ENCODE peak calls at places on chromosome 19, in five cellular contexts. Y is PC-3; O is neural progenitor cell; S is CD8-positive, alpha-beta memory T cell; N is psoas muscle. W is an unnamed sample.

GRCh38 chr19:50679177-50680125 is 30.2 kb downstream of the C19orf81 start:
- DNase-seq in O (peak), Y (peak), S (peak), N (peak), W (peak)

GRCh38 chr19:47427241-47428176 is 8.2 kb upstream of the MEIS3 start:
- DNase-seq in N (no peak), S (peak), Y (peak), O (peak), W (no peak)

GRCh38 chr19:57664269-57665127 is 4.2 kb upstream of the ZSCAN4 start:
- DNase-seq in S (no peak), N (peak), O (peak), Y (peak), W (peak)

GRCh38 chr19:58338825-58339558 is 12.2 kb downstream of the ZSCAN22 start:
- DNase-seq in O (peak), Y (peak), N (no peak), S (no peak), W (peak)

GRCh38 chr19:43595605-43595998 is 332 bp downstream of the IRGQ start:
- DNase-seq in O (peak), S (no peak), Y (no peak), N (no peak), W (no peak)

GRCh38 chr19:40314646-40315045 is 29.5 kb upstream of the AKT2 start:
- DNase-seq in Y (peak), O (no peak), N (no peak), S (no peak), W (no peak)

GRCh38 chr19:50808856-50809255 is 14.7 kb downstream of the KLK1 start:
- DNase-seq in N (no peak), Y (no peak), S (no peak), O (no peak), W (no peak)

GRCh38 chr19:41350735-41351338 is 2.9 kb downstream of the TGFB1 start:
- DNase-seq in Y (no peak), N (no peak), S (no peak), O (no peak), W (no peak)

GRCh38 chr19:799076-799881 is 2.0 kb downstream of the PTBP1 start:
- DNase-seq in N (no peak), O (peak), Y (peak), S (no peak), W (no peak)

GRCh38 chr19:30686252-30686762 is 314.1 kb downstream of the ZNF536 start:
- DNase-seq in N (no peak), Y (no peak), S (no peak), O (no peak), W (no peak)

GRCh38 chr19:43699506-43700367 is 16.1 kb upstream of the IRGC start:
- DNase-seq in N (peak), S (no peak), Y (no peak), O (peak), W (no peak)

GRCh38 chr19:35120492-35120891 is 4.9 kb downstream of the FXYD3 start:
- DNase-seq in Y (peak), S (no peak), O (no peak), N (no peak), W (no peak)

GRCh38 chr19:409006-409514 is at the start of gene C2CD4C:
- DNase-seq in Y (no peak), S (no peak), N (peak), O (peak), W (peak)

GRCh38 chr19:49638360-49638759 is 1.6 kb downstream of the RRAS start:
- DNase-seq in O (peak), S (no peak), N (no peak), Y (no peak), W (no peak)
- H3K27ac ChIP-seq in O (no peak), S (peak), N (peak), Y (peak), W (peak)

DNA sequence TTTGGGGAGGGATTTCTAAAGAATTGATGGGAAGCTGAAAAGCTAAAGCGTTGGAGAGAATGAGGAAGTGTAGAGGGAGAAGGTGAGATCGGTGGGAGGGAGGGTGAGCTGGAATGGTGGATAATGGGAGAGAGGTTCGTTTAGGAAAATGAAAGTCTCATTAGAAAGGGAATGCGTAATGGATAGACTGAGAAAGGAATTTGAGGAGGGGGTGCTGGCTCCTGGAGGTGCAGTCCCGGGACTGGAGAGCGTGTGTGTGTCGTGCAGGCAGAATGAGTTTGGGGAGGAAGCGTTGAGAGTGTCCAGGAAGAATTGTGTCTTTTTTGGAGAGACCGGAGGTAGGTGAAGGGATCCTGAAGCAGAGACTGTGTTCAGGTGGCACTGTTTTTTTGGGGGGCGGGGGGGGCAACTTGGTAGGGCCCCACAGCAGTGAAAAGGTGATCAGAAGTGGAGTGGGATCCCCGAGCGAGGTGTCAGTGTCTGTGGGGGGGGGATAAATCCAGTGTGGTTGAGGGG is 1.4 kb downstream of the ACTN4 start:
- DNase-seq in S (no peak), Y (no peak), N (no peak), O (peak), W (no peak)
- H3K27ac ChIP-seq in S (peak), Y (peak), N (peak), O (no peak), W (peak)

GRCh38 chr19:14435320-14436050 is 2.4 kb downstream of the PKN1 start:
- DNase-seq in O (no peak), S (no peak), N (no peak), Y (no peak), W (no peak)

GRCh38 chr19:14432817-14433453 is at the start of gene PKN1:
- DNase-seq in O (peak), S (peak), N (peak), Y (peak), W (peak)

GRCh38 chr19:14434543-14435319 is 1.6 kb downstream of the PKN1 start:
- DNase-seq in S (peak), Y (peak), N (peak), O (no peak), W (no peak)

GRCh38 chr19:14433454-14434156 is 499 bp downstream of the PKN1 start:
- DNase-seq in O (peak), S (peak), N (no peak), Y (peak), W (no peak)

DNA sequence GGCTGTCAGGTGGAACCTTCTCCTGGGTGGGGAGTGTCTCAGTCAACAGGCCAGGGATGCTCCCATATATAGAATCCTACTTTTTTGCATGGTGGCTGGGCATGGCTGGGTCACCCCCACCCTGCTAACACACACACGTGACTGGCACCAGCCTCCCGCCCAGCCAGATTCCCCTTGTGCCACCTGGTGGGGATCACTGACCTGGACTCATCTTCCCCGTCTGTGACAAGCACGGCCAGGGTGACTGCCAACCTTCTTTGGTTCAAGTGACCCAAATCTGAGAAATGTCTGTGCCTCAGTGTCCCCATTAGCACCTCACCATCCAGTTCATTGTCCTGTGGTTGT is 1.0 kb downstream of the PKN1 start:
- DNase-seq in O (no peak), Y (peak), S (peak), N (no peak), W (no peak)
- H3K27ac ChIP-seq in O (no peak), Y (peak), S (peak), N (peak), W (peak)

GRCh38 chr19:55659822-55660221 is 5.0 kb downstream of the U2AF2 start:
- DNase-seq in S (no peak), O (no peak), N (peak), Y (no peak), W (no peak)
- H3K27ac ChIP-seq in S (no peak), O (no peak), N (no peak), Y (no peak), W (no peak)

GRCh38 chr19:12872255-12872654 is 9.0 kb downstream of the DNASE2 start:
- DNase-seq in N (no peak), O (no peak), Y (peak), S (no peak), W (no peak)

GRCh38 chr19:12875086-12875485 is 6.2 kb downstream of the DNASE2 start:
- DNase-seq in O (no peak), Y (no peak), S (no peak), N (no peak), W (no peak)

GRCh38 chr19:12873891-12874745 is 7.1 kb downstream of the DNASE2 start:
- DNase-seq in Y (no peak), O (no peak), N (no peak), S (no peak), W (no peak)

GRCh38 chr19:12871681-12872080 is 9.6 kb downstream of the DNASE2 start:
- DNase-seq in N (no peak), O (no peak), Y (no peak), S (no peak), W (no peak)

GRCh38 chr19:12872941-12873890 is 8.0 kb downstream of the DNASE2 start:
- DNase-seq in Y (peak), O (peak), S (peak), N (peak), W (peak)
- H3K27ac ChIP-seq in Y (no peak), O (no peak), S (no peak), N (no peak), W (no peak)

DNA sequence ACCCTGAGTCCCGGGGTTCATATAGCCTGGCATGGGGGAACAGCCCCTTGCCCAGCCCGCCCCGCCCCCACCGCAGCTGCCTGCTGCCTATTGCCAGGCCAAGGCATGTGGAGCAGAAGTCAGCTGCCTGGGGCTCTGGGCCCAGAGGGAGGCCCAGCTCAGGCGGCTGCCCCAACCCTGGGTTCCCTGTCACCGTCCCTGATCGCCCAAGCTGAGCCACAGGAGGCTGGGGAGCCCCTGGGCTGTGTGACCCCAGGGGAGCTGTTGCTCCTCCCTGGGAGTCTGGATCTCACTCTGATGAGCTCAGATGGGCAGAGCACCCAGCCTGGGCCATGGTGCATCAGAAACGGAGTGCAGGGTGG is 1.4 kb downstream of the PLIN4 start:
- DNase-seq in S (no peak), O (no peak), Y (no peak), N (peak), W (no peak)
- H3K27ac ChIP-seq in S (no peak), O (no peak), Y (no peak), N (peak), W (peak)

DNA sequence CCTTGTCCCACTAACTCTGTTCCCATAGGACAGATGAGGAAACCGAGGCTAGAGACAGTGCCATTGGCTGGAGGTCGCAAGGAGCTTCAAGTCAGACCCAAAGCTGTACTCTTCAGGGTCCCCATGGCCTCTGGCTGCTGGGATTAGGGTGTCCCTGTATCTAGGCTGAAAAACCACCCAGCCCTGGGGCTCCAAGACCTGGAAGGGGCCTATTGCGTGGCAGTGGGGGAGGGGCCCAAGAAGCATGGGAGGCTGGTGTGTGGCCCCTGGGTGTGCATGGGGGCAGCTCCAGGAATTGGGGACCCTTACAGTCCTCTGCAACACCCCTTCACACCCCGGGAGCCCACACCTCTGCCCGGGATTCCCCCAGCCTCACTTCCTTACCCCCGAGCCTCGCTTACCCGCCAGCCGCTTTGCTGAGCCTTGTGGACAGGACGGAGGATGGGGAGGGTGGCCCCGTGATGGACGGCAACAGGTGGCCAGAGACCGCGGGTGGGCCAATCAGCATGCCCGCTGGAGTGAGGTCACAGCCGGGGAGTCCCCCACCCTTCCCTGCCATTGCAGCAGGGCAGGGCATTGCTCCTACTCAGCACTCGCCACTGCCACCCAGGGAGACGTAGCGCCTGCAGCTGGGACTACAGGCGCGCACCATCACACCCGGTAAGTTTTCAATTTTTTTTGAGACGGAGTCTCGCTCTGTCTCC is at the start of gene JSRP1:
- DNase-seq in Y (no peak), S (no peak), O (no peak), N (peak), W (no peak)
- H3K27ac ChIP-seq in Y (no peak), S (no peak), O (no peak), N (peak), W (no peak)

DNA sequence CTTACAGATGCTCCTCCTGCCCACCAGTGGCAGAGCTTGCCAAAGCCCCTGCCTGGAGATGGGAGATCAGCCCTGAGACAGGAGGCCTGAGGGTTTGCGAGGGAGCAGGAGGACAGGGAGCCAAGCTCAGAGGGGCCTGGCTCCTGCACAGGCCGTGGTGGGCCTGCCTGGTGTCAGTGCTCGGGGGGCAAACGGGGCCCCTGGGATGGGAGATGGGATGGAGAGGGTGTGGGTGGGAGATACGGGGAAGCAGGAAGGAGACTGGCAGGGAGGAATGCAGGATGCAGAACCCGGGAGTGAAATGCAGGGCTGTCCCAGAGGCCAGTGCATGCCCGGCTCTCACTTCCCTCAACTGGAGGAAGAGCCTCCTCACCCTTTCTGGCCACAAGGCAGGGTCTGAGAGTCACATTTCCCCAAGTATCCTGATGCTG is 19.9 kb downstream of the ELAVL1 start:
- DNase-seq in Y (no peak), O (no peak), N (peak), S (no peak), W (no peak)
- H3K27ac ChIP-seq in Y (peak), O (no peak), N (no peak), S (no peak), W (no peak)

GRCh38 chr19:16828990-16829821 is at the start of gene SIN3B:
- DNase-seq in S (peak), Y (peak), N (peak), O (peak), W (peak)

GRCh38 chr19:16824658-16825311 is 4.4 kb upstream of the SIN3B start:
- DNase-seq in S (no peak), O (peak), N (no peak), Y (peak), W (no peak)

GRCh38 chr19:16829822-16830289 is 658 bp downstream of the SIN3B start:
- DNase-seq in S (no peak), N (no peak), O (no peak), Y (no peak), W (no peak)

GRCh38 chr19:16822648-16823047 is 6.5 kb upstream of the SIN3B start:
- DNase-seq in O (no peak), N (no peak), S (no peak), Y (no peak), W (no peak)

DNA sequence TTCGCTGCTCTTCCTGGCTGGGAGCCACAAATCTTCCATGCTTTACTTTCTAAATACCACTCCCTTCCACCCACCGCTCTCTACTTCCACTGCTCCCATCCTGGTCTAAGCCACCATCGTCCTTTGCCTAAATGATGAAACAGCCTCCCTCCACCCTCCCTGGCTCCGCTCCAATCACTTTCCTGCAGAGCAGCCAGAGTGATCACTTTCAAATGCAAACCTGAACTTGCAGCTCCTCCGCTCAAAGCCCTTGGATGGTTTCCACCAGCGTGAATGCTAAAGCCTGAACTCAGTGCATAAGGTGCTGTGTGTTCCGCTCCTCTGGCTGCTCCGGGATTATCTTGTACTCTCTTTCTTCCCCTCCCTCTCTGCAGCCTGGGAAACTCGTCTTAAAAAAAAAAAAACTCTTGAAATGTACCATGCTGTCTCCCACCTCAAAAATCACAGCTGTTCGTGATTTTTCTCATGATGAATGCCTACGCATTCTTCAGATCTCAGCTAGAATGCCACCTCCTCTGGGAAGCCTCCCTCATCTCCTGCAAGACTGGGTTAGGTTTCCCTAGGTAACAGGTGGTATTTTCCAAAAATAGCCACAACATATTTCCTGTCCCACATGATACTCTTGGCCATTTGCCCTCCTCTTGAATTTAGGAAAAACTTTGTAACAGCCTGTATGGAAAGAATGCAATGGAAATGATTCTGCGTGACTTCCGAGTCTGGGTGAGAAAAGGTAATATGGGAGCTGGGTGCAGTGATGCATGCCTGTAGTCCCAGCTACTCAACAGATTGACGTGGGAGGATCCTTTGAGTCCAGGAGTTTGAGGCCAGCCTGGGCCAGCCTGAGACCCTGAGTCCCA is 3.7 kb upstream of the SIN3B start:
- DNase-seq in S (no peak), N (peak), Y (no peak), O (peak), W (no peak)
- H3K27ac ChIP-seq in S (no peak), N (peak), Y (no peak), O (no peak), W (no peak)

DNA sequence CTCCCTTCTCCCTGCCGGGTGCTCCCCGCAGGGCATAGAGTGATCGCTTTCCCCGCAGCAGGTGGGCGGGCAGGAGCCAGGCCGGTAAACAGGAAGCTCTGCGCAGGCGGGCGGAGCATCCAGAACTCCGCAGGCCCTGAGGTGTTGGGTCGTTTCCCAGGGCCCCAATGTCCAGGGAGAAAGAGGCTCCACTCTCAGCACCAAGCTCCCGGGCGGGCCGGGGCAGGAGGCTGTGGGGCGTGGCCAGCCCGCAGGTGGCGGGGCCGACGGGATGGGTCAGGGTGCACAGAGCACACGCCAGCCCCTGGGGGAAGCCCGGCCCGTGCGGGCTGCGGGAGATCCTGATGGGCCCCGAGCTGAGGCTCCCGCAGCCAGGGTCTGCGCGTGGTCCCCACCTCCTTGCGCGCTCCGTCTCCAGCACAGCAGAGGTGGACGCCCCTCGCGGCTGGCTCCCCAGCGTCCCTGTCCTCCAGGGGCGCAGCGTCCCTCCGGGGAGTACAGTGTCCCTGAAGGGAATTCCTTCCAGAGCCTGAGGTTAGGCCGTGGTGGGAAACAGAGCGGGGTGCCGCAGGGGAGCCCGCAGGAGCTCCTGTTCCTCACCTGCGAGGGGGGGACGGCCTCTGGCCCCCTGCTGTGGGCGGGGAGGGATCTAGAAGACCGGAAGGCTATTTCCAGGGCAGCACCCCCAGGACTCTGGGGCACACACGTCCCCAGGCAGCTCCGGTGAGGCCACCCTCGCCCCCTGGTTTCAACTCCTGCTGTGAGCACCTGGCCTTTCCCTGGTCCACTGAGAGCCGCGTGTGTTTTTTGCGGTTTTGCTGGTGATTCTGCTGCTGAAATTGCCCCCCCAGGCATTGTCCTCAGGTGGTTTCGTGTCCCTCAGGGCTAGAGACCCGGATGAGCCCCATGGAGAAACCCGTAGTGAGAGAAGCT is 12.2 kb downstream of the PIP5K1C start:
- DNase-seq in Y (no peak), S (peak), N (no peak), O (peak), W (peak)
- H3K27ac ChIP-seq in Y (no peak), S (no peak), N (no peak), O (no peak), W (no peak)